ENCODE peak calls at places on chromosomes 2 and 18, in four cellular contexts. V is mucosa of descending colon, Z is GF-D8, Q is activated T-cell treated with anti-CD3 and anti-CD28 coated beads for 1 hour. D is an unnamed sample.

GRCh38 chr2:186195726-186196125 is 290.3 kb upstream of the ZC3H15 start:
- DNase-seq in V (no peak), Z (no peak), Q (no peak), D (no peak)

GRCh38 chr2:132936791-132937190 is 266.8 kb upstream of the LYPD1 start:
- DNase-seq in V (no peak), Z (no peak), Q (no peak), D (no peak)

GRCh38 chr2:121155502-121156056 is 129.4 kb downstream of the TFCP2L1 start:
- DNase-seq in V (peak; percentile 85), Z (no peak), Q (no peak), D (peak; percentile 86)

GRCh38 chr2:121387591-121388325 is 102.8 kb upstream of the TFCP2L1 start:
- DNase-seq in V (no peak), Z (no peak), Q (no peak), D (no peak)

GRCh38 chr2:99569393-99569792 is 79.6 kb upstream of the REV1 start:
- DNase-seq in V (no peak), Z (no peak), Q (no peak), D (no peak)

GRCh38 chr2:239544846-239545465 is 144.1 kb upstream of the HDAC4 start:
- DNase-seq in V (no peak), Z (no peak), Q (no peak), D (no peak)

GRCh38 chr2:20223345-20224190 is 1.4 kb downstream of the SDC1 start:
- DNase-seq in V (peak; percentile 68), Z (no peak), Q (no peak), D (no peak)

GRCh38 chr18:34809697-34810096 is 99.6 kb downstream of the DTNA start:
- DNase-seq in V (peak; percentile 53), Z (no peak), Q (no peak), D (peak; percentile 54)

GRCh38 chr2:70062270-70062669 is 25.0 kb upstream of the PCBP1 start:
- DNase-seq in V (no peak), Z (no peak), Q (no peak), D (no peak)

GRCh38 chr18:45802814-45803492 is 22.5 kb upstream of the SIGLEC15 start:
- DNase-seq in V (no peak), Z (no peak), Q (no peak), D (no peak)

GRCh38 chr2:177758591-177759371 is 313.8 kb downstream of the PDE11A start:
- DNase-seq in V (no peak), Z (no peak), Q (no peak), D (no peak)

GRCh38 chr18:43277164-43277600 is at the start of gene SYT4:
- DNase-seq in V (peak; percentile 18), Z (no peak), Q (no peak), D (no peak)

GRCh38 chr2:10252651-10253050 is 50.1 kb upstream of the HPCAL1 start:
- DNase-seq in V (peak; percentile 5), Z (no peak), Q (no peak), D (no peak)

GRCh38 chr2:121650554-121650930 is 1.3 kb upstream of the CLASP1 start:
- DNase-seq in V (peak; percentile 36), Z (no peak), Q (no peak), D (peak; percentile 19)

GRCh38 chr2:121828281-121828731 is 72.9 kb downstream of the TSN start:
- DNase-seq in V (no peak), Z (no peak), Q (no peak), D (no peak)

GRCh38 chr18:6431659-6432318 is 17.1 kb upstream of the L3MBTL4 start:
- DNase-seq in V (no peak), Z (no peak), Q (no peak), D (no peak)

GRCh38 chr2:14713248-14713647 is 80.7 kb downstream of the LRATD1 start:
- DNase-seq in V (no peak), Z (no peak), Q (no peak), D (no peak)

GRCh38 chr2:59732861-59733603 is 820.4 kb downstream of the BCL11A start:
- DNase-seq in V (no peak), Z (no peak), Q (no peak), D (no peak)

GRCh38 chr2:41870948-41871522 is 176.8 kb upstream of the PKDCC start:
- DNase-seq in V (no peak), Z (no peak), Q (no peak), D (no peak)

GRCh38 chr2:190466819-190467444 is 58.8 kb downstream of the MFSD6 start:
- DNase-seq in V (no peak), Z (no peak), Q (no peak), D (no peak)

GRCh38 chr2:38376346-38376682 is 759 bp downstream of the ATL2 start:
- DNase-seq in V (no peak), Z (peak; percentile 54), Q (no peak), D (peak; percentile 72)

GRCh38 chr2:191030521-191031154 is 16.7 kb upstream of the STAT1 start:
- DNase-seq in V (no peak), Z (no peak), Q (no peak), D (peak; percentile 50)

GRCh38 chr2:105635564-105635963 is 109.1 kb upstream of the NCK2 start:
- DNase-seq in V (no peak), Z (no peak), Q (no peak), D (no peak)

GRCh38 chr2:182642328-182642727 is 73.7 kb upstream of the DNAJC10 start:
- DNase-seq in V (peak; percentile 40), Z (no peak), Q (no peak), D (peak; percentile 22)

GRCh38 chr2:27407798-27408491 is 1.4 kb downstream of the PPM1G start:
- DNase-seq in V (no peak), Z (no peak), Q (no peak), D (peak; percentile 64)

GRCh38 chr2:178193496-178193822 is 853 bp upstream of the OSBPL6 start:
- DNase-seq in V (no peak), Z (no peak), Q (no peak), D (peak; percentile 57)

GRCh38 chr2:182649316-182649715 is 66.7 kb upstream of the DNAJC10 start:
- DNase-seq in V (no peak), Z (no peak), Q (no peak), D (no peak)

D was measured in colonic mucosa.